ENCODE peak calls at places on chromosomes 12 and 14, in eight cellular contexts. E, G, V, K, A, P, I and T are unnamed samples.

GRCh38 chr14:96051642-96052540 is 12.7 kb downstream of the C14orf132 start:
- DNase-seq in I (no peak), V (no peak), E (no peak), P (no peak), A (no peak), G (no peak), K (no peak), T (peak)

GRCh38 chr14:50363734-50364113 is 33.0 kb downstream of the CDKL1 start:
- DNase-seq in I (no peak), V (no peak), G (peak), K (no peak), E (peak), A (no peak), P (peak), T (no peak)

GRCh38 chr12:46608431-46609280 is 217.1 kb downstream of the SLC38A4 start:
- DNase-seq in A (peak), G (no peak), I (no peak), E (no peak), V (no peak), K (no peak), P (no peak), T (no peak)

GRCh38 chr14:68361231-68361630 is 431.6 kb downstream of the ZFP36L1 start:
- DNase-seq in V (no peak), K (no peak), A (no peak), E (no peak), P (no peak), G (no peak), I (no peak), T (no peak)

GRCh38 chr12:5780536-5780935 is 164.5 kb downstream of the ANO2 start:
- DNase-seq in V (peak), G (no peak), P (no peak), E (no peak), K (no peak), I (no peak), A (no peak), T (no peak)

GRCh38 chr12:19390208-19390607 is 49.1 kb upstream of the AEBP2 start:
- DNase-seq in V (no peak), K (no peak), E (no peak), G (no peak), P (no peak), I (no peak), A (peak), T (no peak)

GRCh38 chr12:80627773-80628172 is 79.7 kb upstream of the MYF6 start:
- DNase-seq in G (no peak), E (no peak), A (peak), I (no peak), P (no peak), K (no peak), V (no peak), T (no peak)

GRCh38 chr14:37270629-37271028 is 72.9 kb downstream of the MIPOL1 start:
- DNase-seq in A (no peak), V (no peak), P (no peak), I (no peak), E (no peak), G (no peak), K (no peak), T (no peak)

GRCh38 chr12:103748002-103748401 is 93.0 kb downstream of the NT5DC3 start:
- DNase-seq in V (no peak), G (no peak), I (no peak), E (no peak), K (no peak), P (no peak), A (no peak), T (no peak)

GRCh38 chr14:102805941-102806340 is 28.7 kb downstream of the TRAF3 start:
- DNase-seq in P (no peak), G (no peak), A (no peak), I (no peak), E (no peak), K (no peak), V (no peak), T (no peak)

GRCh38 chr12:20489645-20490044 is 121.3 kb downstream of the PDE3A start:
- DNase-seq in G (no peak), P (no peak), E (no peak), I (no peak), K (no peak), V (no peak), A (no peak), T (no peak)

GRCh38 chr14:103164786-103165185 is 41.5 kb downstream of the TNFAIP2 start:
- DNase-seq in P (no peak), E (no peak), G (no peak), A (no peak), I (no peak), V (no peak), K (no peak), T (no peak)

GRCh38 chr12:101018540-101018939 is 191.5 kb downstream of the SLC5A8 start:
- DNase-seq in I (no peak), K (no peak), G (no peak), V (no peak), E (no peak), A (no peak), P (no peak), T (no peak)

GRCh38 chr12:14949631-14950030 is 11.3 kb upstream of the ERP27 start:
- DNase-seq in G (no peak), I (no peak), A (no peak), E (no peak), K (no peak), P (no peak), V (no peak), T (no peak)

GRCh38 chr14:104975481-104976197 is 2.5 kb downstream of the AHNAK2 start:
- DNase-seq in K (no peak), G (no peak), E (no peak), P (no peak), I (no peak), V (peak), A (no peak), T (peak)

GRCh38 chr12:3795800-3796133 is 42.9 kb upstream of the CRACR2A start:
- DNase-seq in K (no peak), G (no peak), A (no peak), I (no peak), E (no peak), P (no peak), V (no peak), T (no peak)

GRCh38 chr14:77181124-77181602 is 435 bp upstream of the TMEM63C start:
- DNase-seq in V (no peak), K (no peak), A (no peak), G (no peak), I (no peak), E (no peak), P (no peak), T (no peak)

GRCh38 chr14:80212025-80212402 is 710 bp upstream of the DIO2 start:
- DNase-seq in K (no peak), I (no peak), E (no peak), P (no peak), V (no peak), G (no peak), A (peak), T (no peak)

GRCh38 chr12:3604750-3605638 is 114.0 kb downstream of the PRMT8 start:
- DNase-seq in A (no peak), I (peak), V (no peak), P (no peak), E (peak), G (peak), K (peak), T (no peak)

GRCh38 chr12:63150255-63151060 is 543 bp downstream of the AVPR1A start:
- DNase-seq in P (peak), K (no peak), I (no peak), A (no peak), G (no peak), E (no peak), V (peak), T (peak)

GRCh38 chr12:69500631-69501030 is 30.4 kb downstream of the FRS2 start:
- DNase-seq in E (no peak), A (peak), G (no peak), K (no peak), P (no peak), I (no peak), V (no peak), T (no peak)

GRCh38 chr12:32240833-32241232 is 134.2 kb downstream of the BICD1 start:
- DNase-seq in A (no peak), I (no peak), K (no peak), P (no peak), V (no peak), E (no peak), G (no peak), T (no peak)

GRCh38 chr12:131088701-131089525 is 135.2 kb downstream of the ADGRD1 start:
- DNase-seq in G (no peak), K (no peak), A (no peak), V (no peak), I (no peak), E (no peak), P (no peak), T (peak)

GRCh38 chr14:96204151-96205058 is at the start of gene BDKRB2:
- DNase-seq in G (no peak), P (peak), A (peak), V (peak), K (no peak), I (peak), E (no peak), T (peak)

GRCh38 chr14:99574099-99574880 is 29.7 kb downstream of the CCDC85C start:
- DNase-seq in P (no peak), I (peak), K (no peak), G (no peak), A (no peak), V (peak), E (peak), T (no peak)

GRCh38 chr12:6215120-6215807 is 15.1 kb downstream of the CD9 start:
- DNase-seq in V (no peak), P (no peak), E (no peak), A (no peak), K (no peak), G (no peak), I (no peak), T (no peak)

GRCh38 chr12:97758586-97758985 is 296.0 kb downstream of the RMST start:
- DNase-seq in P (no peak), G (no peak), V (no peak), I (no peak), E (no peak), K (no peak), A (no peak), T (no peak)

GRCh38 chr12:1583421-1584078 is 10.8 kb downstream of the FBXL14 start:
- DNase-seq in V (peak), A (peak), P (peak), E (peak), K (peak), I (peak), G (peak), T (peak)

GRCh38 chr14:99514552-99515300 is 33.5 kb downstream of the CCNK start:
- DNase-seq in P (no peak), V (no peak), K (no peak), E (no peak), I (no peak), G (no peak), A (no peak), T (peak)

GRCh38 chr14:77251870-77252269 is 19.1 kb downstream of the NGB start:
- DNase-seq in E (no peak), A (no peak), K (no peak), I (no peak), V (no peak), P (no peak), G (no peak), T (no peak)